ENCODE peak calls at places on chromosome 22, in six cellular contexts. One of them, this sample, is unnamed.
A peak's percentile ranks its signal among the peaks of the same experiment; 100 is the strongest.

GRCh38 chr22:35900483-35901168 is 128.0 kb downstream of the RBFOX2 start:
- DNase-seq in posterior vena cava: no peak
- DNase-seq in NCI-H774: no peak
- DNase-seq in activated CD4-positive, CD25-positive, alpha-beta regulatory T cell treated with anti-CD3 and anti-CD28 coated beads, Interleukin-2, amount 50 U/mL, for 16 hours: no peak
- DNase-seq in heart left ventricle: no peak
- DNase-seq in Right ventricle myocardium superior: no peak
- DNase-seq in this sample: no peak

GRCh38 chr22:37313376-37314314 is 31.3 kb downstream of the CYTH4 start:
- DNase-seq in posterior vena cava: no peak
- DNase-seq in NCI-H774: no peak
- DNase-seq in activated CD4-positive, CD25-positive, alpha-beta regulatory T cell treated with anti-CD3 and anti-CD28 coated beads, Interleukin-2, amount 50 U/mL, for 16 hours: no peak
- DNase-seq in heart left ventricle: no peak
- DNase-seq in Right ventricle myocardium superior: no peak
- DNase-seq in this sample: no peak

GRCh38 chr22:32949719-32950118 is 108.5 kb downstream of the SYN3 start:
- DNase-seq in posterior vena cava: no peak
- DNase-seq in NCI-H774: no peak
- DNase-seq in activated CD4-positive, CD25-positive, alpha-beta regulatory T cell treated with anti-CD3 and anti-CD28 coated beads, Interleukin-2, amount 50 U/mL, for 16 hours: no peak
- DNase-seq in heart left ventricle: no peak
- DNase-seq in Right ventricle myocardium superior: no peak
- DNase-seq in this sample: no peak

GRCh38 chr22:42805016-42805997 is 51.8 kb downstream of the ARFGAP3 start:
- DNase-seq in posterior vena cava: no peak
- DNase-seq in NCI-H774: peak; percentile 30
- DNase-seq in activated CD4-positive, CD25-positive, alpha-beta regulatory T cell treated with anti-CD3 and anti-CD28 coated beads, Interleukin-2, amount 50 U/mL, for 16 hours: no peak
- DNase-seq in heart left ventricle: no peak
- DNase-seq in Right ventricle myocardium superior: peak; percentile 71
- DNase-seq in this sample: no peak

GRCh38 chr22:35149149-35149548 is 83.2 kb downstream of the ISX start:
- DNase-seq in posterior vena cava: no peak
- DNase-seq in NCI-H774: no peak
- DNase-seq in activated CD4-positive, CD25-positive, alpha-beta regulatory T cell treated with anti-CD3 and anti-CD28 coated beads, Interleukin-2, amount 50 U/mL, for 16 hours: no peak
- DNase-seq in heart left ventricle: no peak
- DNase-seq in Right ventricle myocardium superior: no peak
- DNase-seq in this sample: no peak

GRCh38 chr22:39306456-39307361 is 12.7 kb downstream of the RPL3 start:
- DNase-seq in posterior vena cava: no peak
- DNase-seq in NCI-H774: peak; percentile 0
- DNase-seq in activated CD4-positive, CD25-positive, alpha-beta regulatory T cell treated with anti-CD3 and anti-CD28 coated beads, Interleukin-2, amount 50 U/mL, for 16 hours: no peak
- DNase-seq in heart left ventricle: no peak
- DNase-seq in Right ventricle myocardium superior: peak; percentile 73
- DNase-seq in this sample: no peak

GRCh38 chr22:22895776-22896445 is 8.3 kb downstream of the IGLL5 start:
- DNase-seq in posterior vena cava: peak; percentile 25
- DNase-seq in NCI-H774: no peak
- DNase-seq in activated CD4-positive, CD25-positive, alpha-beta regulatory T cell treated with anti-CD3 and anti-CD28 coated beads, Interleukin-2, amount 50 U/mL, for 16 hours: no peak
- DNase-seq in heart left ventricle: no peak
- DNase-seq in Right ventricle myocardium superior: no peak
- DNase-seq in this sample: no peak

GRCh38 chr22:46581580-46582244 is 38.5 kb upstream of the GRAMD4 start:
- DNase-seq in posterior vena cava: peak; percentile 74
- DNase-seq in NCI-H774: no peak
- DNase-seq in activated CD4-positive, CD25-positive, alpha-beta regulatory T cell treated with anti-CD3 and anti-CD28 coated beads, Interleukin-2, amount 50 U/mL, for 16 hours: no peak
- DNase-seq in heart left ventricle: no peak
- DNase-seq in Right ventricle myocardium superior: peak; percentile 70
- DNase-seq in this sample: no peak

This sample was measured in SK-N-MC.